ENCODE peak calls at places on chromosomes 1 and 21, in five cellular contexts. C is endothelial cell, Z is iPS-NIHi11, S is heart left ventricle, O is heart right ventricle. V is an unnamed sample.

GRCh38 chr1:86155807-86156561 is 588 bp downstream of the COL24A1 start:
- DNase-seq in O (peak; percentile 3), Z (peak; percentile 44), C (peak; percentile 30), S (peak; percentile 29), V (no peak)

GRCh38 chr1:244048566-244049141 is 2.4 kb upstream of the ZBTB18 start:
- DNase-seq in S (no peak), C (peak; percentile 56), O (no peak), Z (no peak), V (no peak)

GRCh38 chr1:110056776-110057175 is 13.7 kb downstream of the ALX3 start:
- DNase-seq in Z (no peak), C (no peak), S (no peak), O (no peak), V (no peak)

GRCh38 chr1:224623743-224624333 is 7.7 kb downstream of the CNIH3 start:
- DNase-seq in Z (no peak), S (no peak), C (peak; percentile 27), O (no peak), V (peak; percentile 98)

GRCh38 chr1:88973520-88974137 is 18.8 kb downstream of the KYAT3 start:
- DNase-seq in C (no peak), O (no peak), S (no peak), Z (peak; percentile 18), V (no peak)

GRCh38 chr1:205263580-205264190 is 35.9 kb downstream of the TMCC2 start:
- DNase-seq in C (no peak), S (no peak), O (no peak), Z (no peak), V (no peak)

GRCh38 chr21:14758849-14759248 is 212.7 kb upstream of the SAMSN1 start:
- DNase-seq in S (no peak), O (no peak), C (no peak), Z (no peak), V (no peak)

GRCh38 chr1:236259043-236259442 is 22.7 kb downstream of the ERO1B start:
- DNase-seq in O (no peak), S (no peak), Z (no peak), C (no peak), V (no peak)

GRCh38 chr1:100868364-100868995 is 26.2 kb downstream of the EXTL2 start:
- DNase-seq in O (no peak), Z (no peak), S (no peak), C (no peak), V (peak; percentile 29)

GRCh38 chr1:203486618-203487370 is 7.2 kb upstream of the OPTC start:
- DNase-seq in Z (no peak), O (no peak), S (peak; percentile 38), C (no peak), V (no peak)

GRCh38 chr1:184222561-184223157 is 164.2 kb upstream of the C1orf21 start:
- DNase-seq in Z (peak; percentile 64), S (peak; percentile 53), O (peak; percentile 56), C (peak; percentile 59), V (peak; percentile 39)

GRCh38 chr1:160539896-160540858 is 17.1 kb upstream of the SLAMF6 start:
- DNase-seq in S (no peak), Z (no peak), C (peak; percentile 80), O (peak; percentile 10), V (no peak)

GRCh38 chr21:41858466-41859296 is 20.5 kb downstream of the PRDM15 start:
- DNase-seq in C (no peak), Z (no peak), O (no peak), S (no peak), V (no peak)

GRCh38 chr1:167905671-167906070 is 8.3 kb downstream of the ADCY10 start:
- DNase-seq in C (no peak), Z (no peak), O (no peak), S (no peak), V (no peak)